ENCODE peak calls at places on chromosomes 16 and 17, in six cellular contexts. J, C, W, Y, Q and E are unnamed samples. For H3K27me3 and H3K9me3, the result is how much of the 10 kb centered on the place peaks cover.

GRCh38 chr16:4811773-4812172 is 9.3 kb upstream of the ROGDI start:
- DNase-seq in W (no peak), Q (no peak), C (no peak), J (no peak), Y (no peak), E (no peak)

GRCh38 chr17:59331929-59332889 is 754 bp downstream of the YPEL2 start:
- DNase-seq in Y (peak), W (peak), J (no peak), C (no peak), Q (peak), E (peak)

GRCh38 chr17:1227917-1228751 is 42.1 kb upstream of the BHLHA9 start:
- DNase-seq in Q (no peak), W (peak), C (peak), J (no peak), Y (no peak), E (no peak)

GRCh38 chr16:25988089-25988488 is 296.3 kb downstream of the HS3ST4 start:
- DNase-seq in Y (no peak), W (no peak), J (no peak), C (no peak), Q (no peak), E (no peak)

GRCh38 chr17:74937064-74938051 is 1.7 kb downstream of the OTOP3 start:
- DNase-seq in C (no peak), W (no peak), Y (no peak), Q (peak), J (no peak), E (no peak)

GRCh38 chr17:27921077-27921476 is 27.9 kb upstream of the LYRM9 start:
- DNase-seq in Q (no peak), J (no peak), W (no peak), C (no peak), Y (no peak), E (no peak)

GRCh38 chr17:61091096-61091495 is 308.5 kb upstream of the TBX2 start:
- DNase-seq in W (no peak), J (no peak), Q (no peak), C (no peak), Y (no peak), E (no peak)

GRCh38 chr17:11488407-11488806 is 109.9 kb upstream of the DNAH9 start:
- DNase-seq in Y (no peak), J (no peak), Q (no peak), C (no peak), W (no peak), E (no peak)

GRCh38 chr16:30053376-30054015 is 12.1 kb upstream of the ALDOA start:
- DNase-seq in Q (peak), W (no peak), J (no peak), C (no peak), Y (no peak), E (no peak)

GRCh38 chr17:80938556-80938955 is 53.1 kb upstream of the CHMP6 start:
- DNase-seq in J (no peak), Q (peak), W (peak), C (peak), Y (peak), E (no peak)

GRCh38 chr17:61253293-61253801 is 146.3 kb upstream of the TBX2 start:
- DNase-seq in J (no peak), Y (peak), Q (no peak), C (no peak), W (no peak), E (no peak)

GRCh38 chr17:48760411-48760810 is 31.9 kb upstream of the HOXB13 start:
- DNase-seq in W (peak), C (no peak), Y (no peak), J (no peak), Q (no peak), E (no peak)

GRCh38 chr16:75099738-75100615 is 16.6 kb downstream of the LDHD start:
- DNase-seq in Q (no peak), W (peak), J (no peak), Y (no peak), C (no peak), E (no peak)

GRCh38 chr17:36742267-36743000 is 141.1 kb downstream of the MRM1 start:
- DNase-seq in W (no peak), Y (no peak), C (no peak), J (no peak), Q (no peak), E (peak)

GRCh38 chr17:41544497-41544896 is 16.4 kb upstream of the KRT19 start:
- DNase-seq in J (no peak), W (no peak), Q (no peak), C (no peak), Y (no peak), E (peak)

GRCh38 chr16:19090916-19091315 is 22.8 kb upstream of the ITPRIPL2 start:
- DNase-seq in Q (no peak), W (no peak), J (no peak), C (no peak), Y (no peak), E (no peak)

GRCh38 chr17:76524598-76525512 is 12.7 kb downstream of the CYGB start:
- DNase-seq in C (no peak), J (no peak), Y (no peak), W (no peak), Q (peak), E (peak)

GRCh38 chr16:66911112-66911511 is 7.6 kb downstream of the CDH16 start:
- DNase-seq in J (no peak), Q (no peak), Y (no peak), W (no peak), C (no peak), E (no peak)

GRCh38 chr17:17413821-17414220 is 63.0 kb upstream of the MED9 start:
- DNase-seq in Q (peak), W (peak), Y (no peak), J (no peak), C (no peak), E (no peak)

GRCh38 chr17:17414316-17414937 is 62.4 kb upstream of the MED9 start:
- DNase-seq in Q (peak), W (peak), Y (no peak), J (no peak), C (no peak), E (no peak)

GRCh38 chr17:17412331-17412730 is 64.5 kb upstream of the MED9 start:
- DNase-seq in C (no peak), Y (no peak), W (peak), J (no peak), Q (no peak), E (no peak)

GRCh38 chr17:17411692-17412091 is 65.1 kb upstream of the MED9 start:
- DNase-seq in Q (no peak), W (no peak), C (no peak), Y (no peak), J (no peak), E (no peak)

DNA sequence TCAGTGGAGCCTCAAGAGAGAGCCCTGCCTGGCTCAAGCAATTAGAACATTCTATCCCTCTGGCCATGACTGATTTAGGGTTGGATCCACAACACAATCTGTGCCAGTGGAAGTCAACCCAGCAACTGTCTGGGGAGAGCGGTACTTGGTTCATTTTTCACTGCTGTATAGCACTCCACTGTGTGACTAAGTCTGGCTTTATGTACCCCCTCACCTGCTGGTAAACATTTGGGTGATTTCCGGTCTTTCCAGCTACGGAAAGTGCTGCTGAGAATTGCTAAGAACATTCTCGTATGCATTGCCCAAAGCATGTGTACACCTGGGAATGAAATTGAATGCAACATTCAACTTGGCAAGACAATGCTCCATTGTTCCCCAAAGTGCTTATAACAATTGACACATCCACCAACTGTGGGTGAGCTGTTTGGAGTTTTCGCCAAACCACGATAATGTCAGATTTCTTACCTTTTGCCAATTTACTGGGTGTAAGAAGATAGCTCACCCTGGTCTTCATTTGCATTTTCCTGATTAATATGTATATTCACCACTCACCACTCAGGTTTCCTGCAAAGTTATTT is 63.5 kb upstream of the MED9 start:
- DNase-seq in J (no peak), W (peak), Y (no peak), C (no peak), Q (no peak), E (no peak)
- H3K4me3 ChIP-seq in J (no peak), W (no peak), Y (no peak), C (no peak), Q (no peak), E (no peak)

DNA sequence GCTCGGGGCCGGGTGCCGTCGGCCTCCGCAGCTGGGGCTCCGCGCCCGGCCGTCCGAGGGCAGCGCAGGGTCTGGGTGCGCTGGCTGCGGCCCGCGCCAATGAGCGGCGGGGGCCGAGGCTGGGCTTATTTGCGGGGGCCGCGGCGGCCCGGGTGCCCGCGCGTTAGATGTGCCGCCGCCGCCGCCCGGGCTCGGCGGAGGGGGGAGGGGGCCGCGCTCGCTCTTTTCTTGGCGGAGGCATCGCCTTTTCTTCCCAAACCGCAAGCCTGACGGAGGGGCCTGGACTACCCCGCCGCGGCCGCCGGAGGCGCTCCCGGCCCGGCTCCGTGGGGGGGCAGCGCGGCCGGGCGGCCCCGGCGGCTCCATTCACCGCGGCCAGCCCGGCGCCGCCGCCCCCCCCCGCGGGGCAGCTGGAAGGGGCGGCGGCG is at the start of gene NOTUM:
- DNase-seq in Q (peak), C (no peak), W (no peak), J (no peak), Y (no peak), E (peak)
- H3K27me3 ChIP-seq in Q (under half), C (under half), W (under half), J (under half), Y (under half), E (under half)

GRCh38 chr16:88871730-88872416 is 5.4 kb upstream of the PABPN1L start:
- DNase-seq in C (no peak), W (no peak), Y (no peak), Q (no peak), J (no peak), E (no peak)
- H3K9me3 ChIP-seq in C (under half), W (under half), Y (under half), Q (under half), J (under half), E (under half)

GRCh38 chr16:71484006-71484893 is 4.9 kb downstream of the ZNF19 start:
- DNase-seq in C (peak), Q (peak), J (peak), W (peak), Y (peak), E (peak)

GRCh38 chr16:71491032-71491431 is 1.9 kb upstream of the ZNF19 start:
- DNase-seq in C (no peak), J (no peak), Q (no peak), W (no peak), Y (no peak), E (no peak)

DNA sequence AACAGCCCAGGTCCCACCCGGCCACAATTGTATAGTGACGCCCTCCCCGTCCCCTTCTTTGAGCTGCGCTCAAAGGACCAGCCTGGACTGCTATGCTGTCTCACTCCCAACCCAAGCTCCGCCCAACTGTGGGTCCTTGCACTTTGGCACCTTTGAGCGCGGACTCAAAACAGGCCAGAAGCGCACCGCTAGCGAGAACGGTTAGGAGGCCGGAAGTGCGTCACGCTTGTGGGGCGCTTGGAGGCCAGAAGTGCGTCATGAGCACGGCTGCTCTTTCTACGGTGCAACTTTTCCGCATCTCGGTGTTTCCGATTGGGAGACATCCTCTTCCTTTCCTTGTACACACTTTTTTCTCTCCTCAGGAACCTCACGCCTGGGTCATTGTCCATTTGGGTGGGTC is at the start of gene ZNF19:
- DNase-seq in C (no peak), J (no peak), W (no peak), Y (no peak), Q (no peak), E (no peak)
- H3K4me3 ChIP-seq in C (no peak), J (no peak), W (no peak), Y (no peak), Q (no peak), E (no peak)

DNA sequence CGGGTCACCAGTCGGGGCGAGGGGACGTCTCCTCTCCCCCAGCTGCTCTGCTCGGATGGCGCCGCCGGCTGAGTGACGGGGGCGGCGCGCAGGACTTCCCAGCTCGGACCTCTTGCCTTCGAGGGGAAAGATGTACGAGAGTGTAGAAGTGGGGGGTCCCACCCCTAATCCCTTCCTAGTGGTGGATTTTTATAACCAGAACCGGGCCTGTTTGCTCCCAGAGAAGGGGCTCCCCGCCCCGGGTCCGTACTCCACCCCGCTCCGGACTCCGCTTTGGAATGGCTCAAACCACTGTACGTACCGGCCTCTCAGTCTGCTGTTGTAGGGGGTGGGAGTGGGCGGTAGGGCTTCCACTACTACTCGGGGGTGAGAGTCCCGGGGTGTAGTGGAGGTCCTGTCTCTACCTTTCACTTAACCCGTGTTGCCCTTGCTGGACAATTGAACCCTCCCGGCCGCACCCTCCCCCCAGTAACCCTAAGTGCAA is 21.9 kb downstream of the GJD3 start:
- DNase-seq in Y (no peak), J (no peak), C (no peak), W (peak), Q (no peak), E (no peak)
- H3K27me3 ChIP-seq in Y (under half), J (under half), C (under half), W (under half), Q (under half), E (under half)

GRCh38 chr17:6716736-6717135 is 3.6 kb upstream of the SLC13A5 start:
- DNase-seq in J (no peak), W (no peak), Y (no peak), Q (no peak), C (no peak), E (no peak)
- H3K9me3 ChIP-seq in J (under half), W (under half), Y (under half), Q (under half), C (under half), E (under half)

GRCh38 chr16:68235105-68235881 is 634 bp downstream of the ESRP2 start:
- DNase-seq in W (peak), J (no peak), Y (peak), C (no peak), Q (no peak), E (no peak)
- H3K4me3 ChIP-seq in W (peak), J (peak), Y (peak), C (peak), Q (no peak), E (no peak)

GRCh38 chr16:86432048-86432447 is 78.3 kb upstream of the FOXF1 start:
- DNase-seq in J (no peak), W (no peak), C (no peak), Y (no peak), Q (no peak), E (no peak)
- H3K27me3 ChIP-seq in J (under half), W (under half), C (under half), Y (under half), Q (under half), E (under half)

DNA sequence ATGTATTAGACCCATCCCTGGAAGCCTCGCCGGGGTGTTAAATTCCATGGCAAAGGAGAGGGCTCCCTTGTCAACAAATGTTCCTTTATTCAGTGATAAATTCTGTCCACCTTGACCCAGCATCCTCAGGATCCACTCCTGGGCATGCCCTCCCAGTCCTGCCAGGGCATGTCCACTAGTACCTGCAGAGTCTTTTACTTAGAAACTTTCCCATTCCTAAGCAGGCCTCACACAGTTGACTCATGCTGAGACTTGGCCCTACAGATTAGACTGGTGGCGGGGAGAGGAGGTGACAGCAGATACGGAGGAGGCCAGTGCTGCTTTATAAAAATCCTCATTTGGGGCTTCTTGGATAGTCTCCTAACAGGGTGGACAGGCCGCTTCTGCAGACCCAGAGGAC is 88.8 kb downstream of the CYLD start:
- DNase-seq in Q (no peak), W (no peak), Y (no peak), C (no peak), J (no peak), E (no peak)
- H3K9me3 ChIP-seq in Q (under half), W (under half), Y (under half), C (under half), J (under half), E (under half)